ENCODE peak calls at places on chromosome 20, in ten cellular contexts. D, B, M, O, P, G, R, Q, Z and I are unnamed samples.
A peak's percentile ranks its signal among the peaks of the same experiment; 100 is the strongest.

GRCh38 chr20:39298116-39298515 is 336.0 kb downstream of the DHX35 start:
- DNase-seq in D (no peak), B (no peak), O (no peak), G (no peak), Z (no peak), M (no peak), R (no peak), P (no peak), Q (no peak), I (no peak)

GRCh38 chr20:58342104-58342945 is 32.8 kb downstream of the RAB22A start:
- DNase-seq in M (no peak), O (no peak), B (no peak), G (peak; percentile 29), D (no peak), Z (no peak), R (peak; percentile 35), Q (peak; percentile 71), P (no peak), I (no peak)

GRCh38 chr20:46215913-46216707 is 92.2 kb downstream of the CDH22 start:
- DNase-seq in M (no peak), Q (no peak), D (peak; percentile 22), Z (peak; percentile 67), R (peak; percentile 49), G (peak; percentile 22), O (no peak), B (peak; percentile 39), P (no peak), I (peak; percentile 86)

GRCh38 chr20:3603108-3603507 is 60.1 kb downstream of the GFRA4 start:
- DNase-seq in Z (no peak), B (no peak), R (no peak), M (no peak), G (no peak), Q (no peak), D (no peak), O (no peak), P (no peak), I (no peak)

GRCh38 chr20:57650266-57650665 is 30.0 kb upstream of the ZBP1 start:
- DNase-seq in P (no peak), R (no peak), Q (no peak), Z (no peak), M (no peak), O (no peak), B (no peak), G (no peak), D (no peak), I (no peak)

GRCh38 chr20:20393207-20393606 is 25.3 kb downstream of the INSM1 start:
- DNase-seq in P (no peak), Z (no peak), Q (no peak), D (no peak), G (no peak), R (peak; percentile 17), M (no peak), B (no peak), O (no peak), I (no peak)

GRCh38 chr20:31908016-31908415 is 37.6 kb downstream of the TTLL9 start:
- DNase-seq in O (no peak), B (no peak), G (no peak), M (no peak), P (no peak), D (no peak), Z (no peak), Q (no peak), R (no peak), I (no peak)

GRCh38 chr20:34437330-34437986 is 74.4 kb downstream of the ITCH start:
- DNase-seq in Z (no peak), P (no peak), O (no peak), B (no peak), M (no peak), G (no peak), D (no peak), R (peak; percentile 72), Q (no peak), I (no peak)

GRCh38 chr20:3857405-3857804 is 10.8 kb downstream of the MAVS start:
- DNase-seq in D (no peak), Q (no peak), M (no peak), Z (no peak), O (no peak), B (no peak), R (no peak), G (no peak), P (no peak), I (no peak)

GRCh38 chr20:21167261-21167660 is 41.4 kb downstream of the KIZ start:
- DNase-seq in G (no peak), M (no peak), D (no peak), O (no peak), Z (no peak), R (no peak), Q (no peak), B (no peak), P (no peak), I (no peak)

GRCh38 chr20:59063358-59064213 is 21.0 kb upstream of the PRELID3B start:
- DNase-seq in B (peak; percentile 30), Z (peak; percentile 75), P (no peak), G (peak; percentile 42), R (peak; percentile 77), D (no peak), Q (peak; percentile 89), M (no peak), O (no peak), I (no peak)

GRCh38 chr20:62860391-62860923 is 1.2 kb downstream of the TCFL5 start:
- DNase-seq in D (peak; percentile 11), B (no peak), Z (no peak), P (no peak), G (no peak), O (peak; percentile 50), R (peak; percentile 46), Q (peak; percentile 32), M (no peak), I (no peak)

GRCh38 chr20:11324990-11325389 is 592.7 kb upstream of the BTBD3 start:
- DNase-seq in P (no peak), R (no peak), M (no peak), B (no peak), D (no peak), G (no peak), Q (peak; percentile 90), Z (no peak), O (no peak), I (no peak)

DNA sequence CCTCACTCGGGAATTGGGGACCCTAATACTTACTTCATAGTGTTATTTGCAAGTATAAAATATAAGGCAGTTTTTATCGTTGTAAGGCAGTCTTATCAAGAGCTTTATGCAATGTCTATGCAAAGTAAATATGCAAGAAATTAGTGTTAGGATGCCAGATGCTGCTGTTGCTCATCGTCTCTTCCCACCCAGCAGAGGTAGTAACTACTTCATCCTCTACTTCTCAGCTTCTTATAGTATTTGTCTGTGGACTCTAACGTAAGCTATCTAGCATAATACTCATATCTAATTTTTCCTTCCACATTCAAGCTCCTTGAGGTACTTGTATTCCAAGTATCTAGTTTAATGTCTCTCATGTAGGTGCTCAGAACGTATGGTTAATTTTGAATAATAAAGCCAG is 11.6 kb downstream of the PLCG1 start:
- DNase-seq in O (no peak), G (no peak), Z (no peak), Q (no peak), D (no peak), R (no peak), P (no peak), B (no peak), M (no peak), I (no peak)
- H3K4me1 ChIP-seq in O (peaks cover 7% of the 10 kb centered on the region), G (peaks cover 8% of the 10 kb centered on the region), Z (peaks cover 4% of the 10 kb centered on the region), Q (peaks cover 8% of the 10 kb centered on the region), D (peaks cover 14% of the 10 kb centered on the region), R (no peaks in the 10 kb centered on the region), P (peaks cover 77% of the 10 kb centered on the region), B (peaks cover 83% of the 10 kb centered on the region), M (peaks cover 100% of the 10 kb centered on the region), I (no peaks in the 10 kb centered on the region)

DNA sequence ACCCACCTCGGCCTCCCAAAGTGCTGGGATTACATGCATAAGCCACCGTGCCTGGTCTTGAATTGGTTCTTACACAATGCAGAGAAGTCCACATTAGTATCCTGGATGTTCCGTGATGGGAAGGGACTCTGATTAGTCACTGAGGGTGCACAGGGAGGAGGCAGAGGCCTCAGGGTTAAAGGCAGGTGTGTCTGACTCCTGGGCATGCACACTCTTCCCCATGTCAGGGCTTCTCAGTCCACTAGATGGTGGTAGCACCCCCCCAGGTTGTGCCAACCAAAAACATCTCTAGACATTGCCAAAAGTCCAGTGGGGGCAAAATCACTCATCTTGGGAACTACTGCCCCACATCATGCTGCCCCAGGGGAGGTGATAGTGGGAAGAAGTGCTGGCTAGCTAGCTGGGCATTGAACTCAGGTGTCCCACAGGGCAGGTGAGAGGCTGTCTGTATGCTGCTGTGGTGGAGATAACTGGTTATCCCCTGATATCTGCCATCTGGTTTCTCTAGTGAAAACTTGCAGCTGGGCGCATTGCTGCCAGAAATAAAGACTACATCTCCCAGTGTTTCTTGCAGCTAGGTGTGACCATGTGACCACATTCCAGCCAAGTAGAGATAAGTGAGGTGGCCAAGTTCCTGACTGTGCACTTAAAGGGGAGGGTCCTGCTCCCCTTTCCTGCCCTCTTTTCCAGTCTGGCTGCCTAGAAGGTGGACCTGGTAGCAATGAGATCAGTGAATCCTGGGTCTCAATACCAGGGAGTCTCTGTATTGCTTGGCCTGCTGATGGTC is 8.4 kb upstream of the NSFL1C start:
- DNase-seq in O (no peak), B (no peak), Z (no peak), R (no peak), M (no peak), P (peak; percentile 40), Q (peak; percentile 95), G (peak; percentile 38), D (no peak), I (peak; percentile 37)
- TF ChIP-seq CTCF in O (no peak), B (no peak), Z (peak; percentile 95), R (no peak), M (no peak), P (no peak), Q (peak; percentile 87), G (peak; percentile 39), D (no peak), I (no peak)

GRCh38 chr20:842547-842940 is 9.0 kb downstream of the FAM110A start:
- DNase-seq in O (no peak), M (no peak), P (no peak), D (no peak), Z (no peak), Q (no peak), G (no peak), B (no peak), R (no peak), I (no peak)
- H3K4me3 ChIP-seq in O (peak overlapping the region; percentile 73), M (no peak overlapping the region), P (peak overlapping the region; percentile 67), D (no peak overlapping the region), Z (peak overlapping the region; percentile 86), Q (peak overlapping the region; percentile 88), G (no peak overlapping the region), B (no peak overlapping the region), R (peak overlapping the region; percentile 47), I (peak overlapping the region; percentile 83)

DNA sequence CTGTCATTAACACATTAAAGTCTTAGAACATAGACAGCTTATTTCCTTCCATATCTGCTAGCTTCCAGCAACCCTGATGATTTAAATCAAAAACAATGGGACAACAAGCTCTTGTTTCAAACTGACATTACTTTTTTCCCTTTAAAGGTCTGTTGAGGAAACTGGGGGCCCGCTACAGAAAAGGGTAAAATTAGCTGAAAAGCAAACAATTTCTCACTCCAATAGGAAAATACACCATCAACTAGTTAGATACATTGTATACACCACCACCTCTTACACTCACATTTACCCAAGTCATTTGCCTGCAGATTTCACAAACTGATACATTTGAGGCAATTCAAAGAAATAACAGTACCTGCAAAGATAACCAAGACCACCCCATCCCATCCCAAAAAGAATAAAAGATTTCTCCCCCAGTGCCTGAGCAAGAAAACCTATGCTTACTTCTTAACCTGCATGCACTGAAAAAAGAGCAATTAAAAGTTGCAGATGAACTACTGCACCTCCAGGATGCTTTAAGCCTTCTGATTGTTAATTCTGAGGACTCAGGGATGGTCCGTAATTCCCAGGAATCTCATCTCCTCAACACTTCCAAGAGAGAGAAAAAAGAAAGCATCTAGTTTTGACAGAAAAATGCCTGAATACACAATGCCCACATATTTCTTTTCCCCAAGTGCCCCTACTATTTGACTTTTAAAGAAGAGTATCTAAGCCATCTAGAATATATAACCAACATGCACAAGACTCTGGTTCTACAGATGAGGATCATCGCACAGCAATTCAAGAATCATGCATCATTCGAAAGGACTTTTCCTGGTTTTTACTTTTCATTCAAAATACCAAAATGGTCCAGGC is 5.6 kb downstream of the ZMYND8 start:
- DNase-seq in Q (no peak), R (no peak), M (no peak), G (no peak), B (no peak), P (no peak), D (no peak), O (no peak), Z (no peak), I (no peak)
- H3K4me1 ChIP-seq in Q (peaks cover 80% of the 10 kb centered on the region), R (peaks cover 88% of the 10 kb centered on the region), M (peaks cover 96% of the 10 kb centered on the region), G (peaks cover 87% of the 10 kb centered on the region), B (peaks cover 82% of the 10 kb centered on the region), P (peaks cover 90% of the 10 kb centered on the region), D (peaks cover 88% of the 10 kb centered on the region), O (peaks cover 19% of the 10 kb centered on the region), Z (peaks cover 44% of the 10 kb centered on the region), I (peaks cover 67% of the 10 kb centered on the region)